ENCODE peak calls at places on chromosomes 1 and 21, in six cellular contexts. K, P, G, U, H and X are unnamed samples.

GRCh38 chr21:41941941-41942340 is 11.9 kb downstream of the C2CD2 start:
- DNase-seq in U (no peak), G (no peak), K (no peak), H (no peak), P (no peak), X (no peak)

GRCh38 chr1:247551716-247552115 is 2.8 kb downstream of the GCSAML start:
- DNase-seq in H (peak; percentile 5), G (no peak), U (no peak), K (no peak), P (peak; percentile 8), X (no peak)

GRCh38 chr1:19759740-19760089 is 40.0 kb downstream of the TMCO4 start:
- DNase-seq in H (no peak), P (peak; percentile 49), U (no peak), G (no peak), K (no peak), X (no peak)

GRCh38 chr1:11383553-11384169 is 95.3 kb upstream of the DISP3 start:
- DNase-seq in P (no peak), H (no peak), K (no peak), G (no peak), U (no peak), X (no peak)

GRCh38 chr1:85137660-85138059 is 63.2 kb downstream of the SYDE2 start:
- DNase-seq in U (peak; percentile 97), P (no peak), G (no peak), H (no peak), K (peak; percentile 52), X (no peak)

GRCh38 chr1:7705048-7705907 is 65.8 kb upstream of the VAMP3 start:
- DNase-seq in G (no peak), P (no peak), K (peak; percentile 42), U (peak; percentile 46), H (no peak), X (no peak)

GRCh38 chr21:42299324-42300044 is 15.7 kb downstream of the TFF3 start:
- DNase-seq in U (no peak), G (no peak), H (no peak), K (peak; percentile 37), P (no peak), X (no peak)

GRCh38 chr1:154772056-154772455 is 98.0 kb downstream of the KCNN3 start:
- DNase-seq in G (no peak), K (no peak), H (no peak), P (no peak), U (no peak), X (no peak)

GRCh38 chr1:233080286-233080685 is 129.9 kb downstream of the NTPCR start:
- DNase-seq in P (no peak), G (no peak), U (no peak), K (no peak), H (no peak), X (no peak)

GRCh38 chr1:30845891-30846290 is 62.7 kb downstream of the SDC3 start:
- DNase-seq in G (no peak), P (no peak), U (no peak), K (no peak), H (no peak), X (no peak)

GRCh38 chr1:55500601-55501000 is 285.4 kb upstream of the USP24 start:
- DNase-seq in G (no peak), K (no peak), U (no peak), H (no peak), P (no peak), X (no peak)

GRCh38 chr1:235613617-235614016 is 36.0 kb downstream of the GNG4 start:
- DNase-seq in G (no peak), U (no peak), P (no peak), H (no peak), K (no peak), X (no peak)

GRCh38 chr1:93612510-93612909 is 69.1 kb downstream of the BCAR3 start:
- DNase-seq in G (no peak), P (no peak), U (no peak), H (no peak), K (no peak), X (no peak)

GRCh38 chr1:32770741-32771548 is 46.2 kb downstream of the YARS1 start:
- DNase-seq in G (no peak), H (no peak), U (peak; percentile 5), P (no peak), K (no peak), X (no peak)

GRCh38 chr1:181551249-181551648 is 67.9 kb downstream of the CACNA1E start:
- DNase-seq in P (no peak), G (peak; percentile 39), K (no peak), U (no peak), H (no peak), X (no peak)

GRCh38 chr1:205066221-205066818 is 17.9 kb downstream of the TMEM81 start:
- DNase-seq in H (peak; percentile 10), G (no peak), K (no peak), P (no peak), U (no peak), X (no peak)
- TF ChIP-seq CTCF in H (peak; percentile 32), G (no peak), K (no peak), P (no peak), U (no peak), X (no peak)

GRCh38 chr1:4657244-4657789 is 2.9 kb downstream of the AJAP1 start:
- DNase-seq in G (no peak), H (no peak), K (no peak), U (no peak), P (no peak), X (no peak)

GRCh38 chr1:4657920-4658585 is 3.6 kb downstream of the AJAP1 start:
- DNase-seq in P (no peak), K (no peak), H (no peak), G (no peak), U (no peak), X (no peak)

GRCh38 chr1:4655674-4656532 is 1.5 kb downstream of the AJAP1 start:
- DNase-seq in H (peak; percentile 46), P (peak; percentile 25), U (peak; percentile 61), G (no peak), K (peak; percentile 42), X (no peak)

GRCh38 chr1:4654764-4655673 is 610 bp downstream of the AJAP1 start:
- DNase-seq in K (no peak), P (no peak), G (no peak), H (no peak), U (no peak), X (no peak)

GRCh38 chr1:4656533-4657140 is 2.2 kb downstream of the AJAP1 start:
- DNase-seq in H (no peak), P (no peak), G (no peak), U (no peak), K (no peak), X (no peak)
- H3K4me3 ChIP-seq in H (no peak overlapping the region), P (no peak overlapping the region), G (no peak overlapping the region), U (no peak overlapping the region), K (no peak overlapping the region), X (no peak overlapping the region)

GRCh38 chr21:29371464-29371863 is 72.7 kb downstream of the BACH1 start:
- DNase-seq in G (no peak), U (no peak), H (no peak), P (no peak), K (no peak), X (no peak)

GRCh38 chr21:29367335-29367734 is 68.6 kb downstream of the BACH1 start:
- DNase-seq in G (no peak), H (no peak), K (no peak), P (no peak), U (no peak), X (no peak)

GRCh38 chr21:29374481-29374880 is 75.8 kb downstream of the BACH1 start:
- DNase-seq in H (no peak), U (no peak), K (no peak), G (no peak), P (no peak), X (no peak)

GRCh38 chr21:29376556-29376955 is 77.8 kb downstream of the BACH1 start:
- DNase-seq in H (peak; percentile 50), P (no peak), K (no peak), G (peak; percentile 29), U (peak; percentile 71), X (no peak)

DNA sequence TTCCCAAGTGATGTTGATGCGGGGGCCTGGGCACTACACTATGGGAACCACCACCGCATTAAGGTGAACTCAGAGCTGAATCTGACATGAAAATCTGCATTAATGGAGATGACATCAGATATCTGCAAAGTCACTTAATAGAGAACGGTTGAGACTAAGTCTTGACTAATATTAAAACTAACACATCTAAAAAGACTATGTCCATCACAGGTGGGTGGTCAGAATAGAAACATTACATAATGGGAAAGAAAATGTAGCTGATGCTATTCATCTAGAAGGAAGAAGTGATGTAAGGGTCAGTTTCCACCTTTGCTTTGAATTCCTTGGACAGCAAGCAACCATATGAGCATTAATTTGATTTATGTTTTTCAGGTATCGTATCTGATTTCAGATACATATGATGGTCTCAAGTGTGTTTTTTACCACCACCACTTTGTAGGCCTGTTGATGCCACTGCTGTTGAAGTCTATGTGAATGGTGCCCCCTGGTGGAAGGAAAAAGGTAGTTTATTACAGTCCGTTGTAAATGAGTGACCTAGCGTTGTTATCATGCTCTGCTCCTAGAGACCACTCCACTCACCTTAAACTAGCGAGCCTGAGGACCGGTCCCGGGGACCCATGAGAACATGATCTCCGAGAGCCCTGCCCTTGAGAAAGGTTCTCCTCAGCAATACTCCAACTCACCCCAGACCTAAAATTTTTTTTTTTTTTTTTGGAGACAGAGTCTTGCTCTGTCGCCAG is 73.5 kb downstream of the BACH1 start:
- DNase-seq in U (peak; percentile 58), P (peak; percentile 83), H (peak; percentile 92), G (peak; percentile 89), K (peak; percentile 66), X (peak; percentile 81)
- TF ChIP-seq CTCF in U (peak; percentile 80), P (peak; percentile 59), H (peak; percentile 78), G (peak; percentile 61), K (peak; percentile 78), X (peak; percentile 63)

GRCh38 chr1:52053862-52054261 is 1.1 kb downstream of the TXNDC12 start:
- DNase-seq in P (no peak), G (no peak), U (no peak), K (no peak), H (no peak), X (no peak)
- H3K4me3 ChIP-seq in P (peak overlapping the region; percentile 93), G (peak overlapping the region; percentile 80), U (no peak overlapping the region), K (peak overlapping the region; percentile 96), H (peak overlapping the region; percentile 88), X (peak overlapping the region; percentile 66)

DNA sequence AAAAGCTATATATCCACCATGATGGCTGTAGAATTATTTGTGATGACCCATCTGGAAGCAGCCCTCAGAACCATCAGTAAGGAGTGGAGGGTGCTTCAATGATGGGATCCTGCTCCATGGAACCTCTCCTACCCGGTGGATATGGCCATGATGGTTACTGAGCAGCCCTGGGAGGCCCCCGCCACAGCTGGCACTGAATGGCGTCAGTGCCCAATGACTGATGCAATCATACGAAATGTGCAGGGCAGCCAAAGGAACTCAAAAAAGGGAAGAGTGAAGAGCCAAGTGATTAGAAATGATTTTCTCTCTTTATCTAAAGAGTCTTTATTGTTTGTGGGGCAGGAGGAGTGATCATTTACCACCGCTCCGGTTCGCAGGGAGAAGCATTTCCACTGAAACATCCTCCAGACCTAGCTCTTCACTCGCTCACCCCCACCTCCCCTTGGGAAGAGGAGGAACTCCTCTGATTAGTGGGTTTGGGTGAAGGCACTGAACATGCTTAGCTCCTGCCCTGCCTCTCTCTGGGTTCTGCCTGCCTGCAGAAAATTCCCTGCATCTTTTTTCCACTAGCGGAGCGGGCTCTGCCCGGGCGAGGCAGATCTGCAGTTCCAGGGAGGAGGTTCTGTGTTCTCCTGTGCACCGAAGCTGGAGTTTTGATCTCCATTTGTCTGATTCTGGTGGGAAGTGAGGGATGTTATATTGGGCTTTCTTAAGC is 260.3 kb downstream of the GRIK3 start:
- DNase-seq in K (no peak), P (no peak), H (no peak), U (no peak), G (no peak), X (no peak)
- TF ChIP-seq CTCF in K (no peak), P (no peak), H (no peak), U (no peak), G (no peak), X (no peak)